ENCODE peak calls at places on chromosomes 16 and 17, in six cellular contexts. One of them, this sample, is unnamed. For H3K9me3, the result is how much of the 10 kb centered on the place peaks cover.

GRCh38 chr16:51326131-51326856 is 175.2 kb upstream of the SALL1 start:
- DNase-seq in heart right ventricle: no peak
- DNase-seq in ascending aorta: no peak
- DNase-seq in adrenal gland: no peak
- DNase-seq in upper lobe of right lung: no peak
- DNase-seq in esophagus squamous epithelium: no peak
- DNase-seq in this sample: no peak

GRCh38 chr17:41338961-41339485 is 11.6 kb downstream of the KRT33A start:
- DNase-seq in heart right ventricle: no peak
- DNase-seq in ascending aorta: no peak
- DNase-seq in adrenal gland: no peak
- DNase-seq in upper lobe of right lung: no peak
- DNase-seq in esophagus squamous epithelium: no peak
- DNase-seq in this sample: no peak

GRCh38 chr17:52419256-52419655 is 260.7 kb upstream of the CA10 start:
- DNase-seq in heart right ventricle: no peak
- DNase-seq in ascending aorta: no peak
- DNase-seq in adrenal gland: peak
- DNase-seq in upper lobe of right lung: no peak
- DNase-seq in esophagus squamous epithelium: no peak
- DNase-seq in this sample: no peak

GRCh38 chr16:518858-519257 is 8.7 kb upstream of the CAPN15 start:
- DNase-seq in heart right ventricle: no peak
- DNase-seq in ascending aorta: no peak
- DNase-seq in adrenal gland: no peak
- DNase-seq in upper lobe of right lung: no peak
- DNase-seq in esophagus squamous epithelium: no peak
- DNase-seq in this sample: no peak

GRCh38 chr17:181213-182163 is at the start of gene DOC2B:
- DNase-seq in heart right ventricle: peak
- DNase-seq in ascending aorta: no peak
- DNase-seq in adrenal gland: peak
- DNase-seq in upper lobe of right lung: peak
- DNase-seq in esophagus squamous epithelium: no peak
- DNase-seq in this sample: no peak

GRCh38 chr17:38332735-38333134 is 11.0 kb downstream of the GPR179 start:
- DNase-seq in heart right ventricle: no peak
- DNase-seq in ascending aorta: no peak
- DNase-seq in adrenal gland: no peak
- DNase-seq in upper lobe of right lung: no peak
- DNase-seq in esophagus squamous epithelium: no peak
- DNase-seq in this sample: no peak

GRCh38 chr16:3282103-3282746 is 1.1 kb upstream of the ZNF263 start:
- DNase-seq in heart right ventricle: no peak
- DNase-seq in ascending aorta: no peak
- DNase-seq in adrenal gland: no peak
- DNase-seq in upper lobe of right lung: no peak
- DNase-seq in esophagus squamous epithelium: no peak
- DNase-seq in this sample: no peak

GRCh38 chr16:5066511-5066910 is 755 bp upstream of the C16orf89 start:
- DNase-seq in heart right ventricle: no peak
- DNase-seq in ascending aorta: no peak
- DNase-seq in adrenal gland: no peak
- DNase-seq in upper lobe of right lung: no peak
- DNase-seq in esophagus squamous epithelium: no peak
- DNase-seq in this sample: no peak

GRCh38 chr16:85563515-85564276 is 49.4 kb upstream of the GSE1 start:
- DNase-seq in heart right ventricle: peak
- DNase-seq in ascending aorta: peak
- DNase-seq in adrenal gland: peak
- DNase-seq in upper lobe of right lung: peak
- DNase-seq in esophagus squamous epithelium: no peak
- DNase-seq in this sample: no peak

GRCh38 chr17:78442648-78443128 is 64.2 kb downstream of the PGS1 start:
- DNase-seq in heart right ventricle: peak
- DNase-seq in ascending aorta: peak
- DNase-seq in adrenal gland: peak
- DNase-seq in upper lobe of right lung: peak
- DNase-seq in esophagus squamous epithelium: peak
- DNase-seq in this sample: no peak

GRCh38 chr17:82030470-82031302 is 792 bp upstream of the RAC3 start:
- DNase-seq in heart right ventricle: peak
- DNase-seq in ascending aorta: peak
- DNase-seq in adrenal gland: peak
- DNase-seq in upper lobe of right lung: peak
- DNase-seq in esophagus squamous epithelium: no peak
- DNase-seq in this sample: peak

GRCh38 chr17:82440377-82440981 is 10.1 kb downstream of the CYBC1 start:
- DNase-seq in heart right ventricle: peak
- DNase-seq in ascending aorta: peak
- DNase-seq in adrenal gland: no peak
- DNase-seq in upper lobe of right lung: peak
- DNase-seq in esophagus squamous epithelium: no peak
- DNase-seq in this sample: no peak

GRCh38 chr17:80191720-80192265 is 22.0 kb downstream of the CARD14 start:
- DNase-seq in heart right ventricle: peak
- DNase-seq in ascending aorta: no peak
- DNase-seq in adrenal gland: no peak
- DNase-seq in upper lobe of right lung: no peak
- DNase-seq in esophagus squamous epithelium: no peak
- DNase-seq in this sample: no peak

GRCh38 chr17:58501451-58501850 is 13.0 kb downstream of the MTMR4 start:
- DNase-seq in heart right ventricle: no peak
- DNase-seq in ascending aorta: no peak
- DNase-seq in adrenal gland: no peak
- DNase-seq in upper lobe of right lung: no peak
- DNase-seq in esophagus squamous epithelium: no peak
- DNase-seq in this sample: no peak

GRCh38 chr16:64225696-64226095 is 896.2 kb downstream of the CDH11 start:
- DNase-seq in heart right ventricle: no peak
- DNase-seq in ascending aorta: no peak
- DNase-seq in adrenal gland: no peak
- DNase-seq in upper lobe of right lung: no peak
- DNase-seq in esophagus squamous epithelium: no peak
- DNase-seq in this sample: no peak

GRCh38 chr17:47225436-47225858 is 16.3 kb downstream of the MYL4 start:
- DNase-seq in heart right ventricle: no peak
- DNase-seq in ascending aorta: peak
- DNase-seq in adrenal gland: peak
- DNase-seq in upper lobe of right lung: no peak
- DNase-seq in esophagus squamous epithelium: no peak
- DNase-seq in this sample: no peak

GRCh38 chr17:66547170-66547865 is 244.9 kb downstream of the PRKCA start:
- DNase-seq in heart right ventricle: no peak
- DNase-seq in ascending aorta: no peak
- DNase-seq in adrenal gland: no peak
- DNase-seq in upper lobe of right lung: no peak
- DNase-seq in esophagus squamous epithelium: no peak
- DNase-seq in this sample: no peak

GRCh38 chr17:75587718-75588545 is at the start of gene MYO15B:
- DNase-seq in heart right ventricle: peak
- DNase-seq in ascending aorta: peak
- DNase-seq in adrenal gland: peak
- DNase-seq in upper lobe of right lung: peak
- DNase-seq in esophagus squamous epithelium: no peak
- DNase-seq in this sample: peak

DNA sequence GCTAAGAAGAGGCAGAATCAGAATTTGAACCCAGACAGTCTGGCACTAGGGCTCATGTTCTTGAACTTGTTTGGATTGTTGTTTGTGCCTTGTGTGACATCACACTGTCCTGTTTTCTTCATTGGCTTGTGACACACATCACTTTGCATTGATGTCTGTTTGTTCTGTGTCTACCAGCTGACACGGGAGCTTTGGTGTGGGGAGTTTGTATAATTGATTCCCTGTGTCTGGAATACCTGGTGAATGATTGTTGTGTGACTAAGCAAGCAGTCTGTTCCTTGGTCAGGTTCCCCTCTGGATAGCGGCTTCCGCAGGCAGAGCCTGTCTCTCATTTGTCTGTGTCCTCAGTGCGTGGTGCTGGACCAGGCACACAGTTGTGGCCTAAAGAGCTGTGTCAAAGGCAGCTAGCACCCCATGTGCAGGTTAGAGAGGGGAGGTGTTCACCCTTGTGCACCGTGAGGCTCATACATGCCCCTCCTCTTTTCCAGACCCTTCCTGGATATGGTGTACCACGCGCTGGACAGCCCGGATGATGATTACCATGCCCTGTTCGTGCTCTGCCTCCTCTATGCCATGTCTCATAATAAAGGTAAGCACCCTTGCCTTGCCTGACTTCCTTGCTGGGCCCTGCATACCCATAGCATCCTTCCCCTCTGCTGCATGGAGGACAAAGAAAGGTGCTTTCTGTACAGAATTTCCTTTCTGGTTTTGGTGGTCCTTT is 80.1 kb downstream of the CLEC16A start:
- DNase-seq in heart right ventricle: no peak
- DNase-seq in ascending aorta: no peak
- DNase-seq in adrenal gland: no peak
- DNase-seq in upper lobe of right lung: no peak
- DNase-seq in esophagus squamous epithelium: no peak
- DNase-seq in this sample: no peak
- H3K9me3 ChIP-seq in heart right ventricle: under half
- H3K9me3 ChIP-seq in ascending aorta: under half
- H3K9me3 ChIP-seq in adrenal gland: under half
- H3K9me3 ChIP-seq in upper lobe of right lung: under half
- H3K9me3 ChIP-seq in esophagus squamous epithelium: under half
- H3K9me3 ChIP-seq in this sample: under half

DNA sequence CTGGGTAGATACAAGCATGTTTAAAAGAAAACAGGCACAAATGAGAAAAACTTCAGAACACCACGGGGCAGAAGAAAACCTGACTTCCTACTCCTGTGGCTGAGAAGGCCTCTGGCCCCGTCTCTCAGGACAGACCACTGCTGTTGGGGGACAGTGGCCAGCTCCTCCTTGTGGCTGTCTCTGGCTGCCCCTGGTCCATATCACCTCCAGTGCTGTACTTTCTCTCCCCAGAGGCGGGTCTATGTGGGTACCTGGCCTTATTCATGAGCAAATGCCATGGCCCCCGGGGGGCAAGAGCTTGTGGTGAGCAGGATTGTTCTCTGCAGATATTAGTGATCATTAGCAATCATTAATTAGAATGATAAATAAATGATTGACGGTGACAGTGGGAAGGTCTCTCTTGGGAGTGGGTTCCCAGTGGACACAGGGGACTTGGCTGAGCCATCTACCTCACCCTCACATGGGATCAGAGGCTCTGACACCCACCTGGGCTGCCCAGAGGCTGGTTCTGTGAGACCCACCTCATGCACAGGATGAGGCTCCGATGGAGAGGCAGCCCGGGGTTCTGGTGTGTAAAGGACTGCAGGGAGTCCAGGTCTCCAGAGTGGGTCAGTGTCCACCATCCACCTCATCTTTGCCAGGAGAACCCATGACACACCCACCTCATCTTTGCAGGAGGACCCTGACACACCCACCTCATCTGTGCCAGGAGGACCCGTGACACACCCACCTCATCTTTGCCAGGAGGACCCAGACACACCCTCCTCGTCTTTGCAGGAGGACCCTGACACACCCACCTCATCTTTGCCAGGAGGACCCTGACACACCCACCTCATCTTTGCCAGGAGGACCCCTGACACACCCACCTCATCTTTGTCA is 30.6 kb upstream of the CBFA2T3 start:
- DNase-seq in heart right ventricle: no peak
- DNase-seq in ascending aorta: peak
- DNase-seq in adrenal gland: no peak
- DNase-seq in upper lobe of right lung: peak
- DNase-seq in esophagus squamous epithelium: no peak
- DNase-seq in this sample: no peak
- TF ChIP-seq CTCF in heart right ventricle: no peak
- TF ChIP-seq CTCF in ascending aorta: no peak
- TF ChIP-seq CTCF in adrenal gland: no peak
- TF ChIP-seq CTCF in upper lobe of right lung: no peak
- TF ChIP-seq CTCF in esophagus squamous epithelium: no peak
- TF ChIP-seq CTCF in this sample: no peak

GRCh38 chr17:76738468-76738850 is 540 bp downstream of the MFSD11 start:
- DNase-seq in heart right ventricle: no peak
- DNase-seq in ascending aorta: no peak
- DNase-seq in adrenal gland: no peak
- DNase-seq in upper lobe of right lung: no peak
- DNase-seq in esophagus squamous epithelium: no peak
- DNase-seq in this sample: no peak

GRCh38 chr17:76744747-76745146 is 6.8 kb downstream of the MFSD11 start:
- DNase-seq in heart right ventricle: no peak
- DNase-seq in ascending aorta: no peak
- DNase-seq in adrenal gland: no peak
- DNase-seq in upper lobe of right lung: no peak
- DNase-seq in esophagus squamous epithelium: no peak
- DNase-seq in this sample: no peak

GRCh38 chr17:76740329-76741118 is 2.6 kb downstream of the MFSD11 start:
- DNase-seq in heart right ventricle: no peak
- DNase-seq in ascending aorta: peak
- DNase-seq in adrenal gland: no peak
- DNase-seq in upper lobe of right lung: no peak
- DNase-seq in esophagus squamous epithelium: no peak
- DNase-seq in this sample: no peak

GRCh38 chr17:76747716-76748360 is 9.9 kb downstream of the MFSD11 start:
- DNase-seq in heart right ventricle: no peak
- DNase-seq in ascending aorta: no peak
- DNase-seq in adrenal gland: no peak
- DNase-seq in upper lobe of right lung: no peak
- DNase-seq in esophagus squamous epithelium: no peak
- DNase-seq in this sample: no peak

DNA sequence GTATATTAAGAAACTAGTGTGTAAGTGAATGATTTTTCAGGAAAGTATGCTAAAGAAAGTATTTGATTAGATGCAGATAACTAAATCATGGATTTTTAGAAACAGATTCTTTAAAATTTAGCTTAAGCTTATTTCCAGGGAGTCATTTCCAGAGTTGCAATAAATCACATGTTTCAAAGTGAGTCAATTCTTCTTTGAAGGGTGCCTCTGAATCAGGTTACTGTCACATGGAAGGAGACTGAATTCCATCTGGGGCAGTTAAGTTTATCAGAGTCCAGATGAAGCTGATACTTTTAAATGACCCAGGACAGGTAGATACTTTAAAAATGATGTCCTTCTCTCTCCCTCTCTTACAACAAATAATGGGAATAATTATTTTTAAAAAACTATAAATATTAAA is 5.0 kb downstream of the MFSD11 start:
- DNase-seq in heart right ventricle: no peak
- DNase-seq in ascending aorta: no peak
- DNase-seq in adrenal gland: no peak
- DNase-seq in upper lobe of right lung: no peak
- DNase-seq in esophagus squamous epithelium: no peak
- DNase-seq in this sample: no peak
- H3K9me3 ChIP-seq in heart right ventricle: under half
- H3K9me3 ChIP-seq in ascending aorta: under half
- H3K9me3 ChIP-seq in adrenal gland: under half
- H3K9me3 ChIP-seq in upper lobe of right lung: under half
- H3K9me3 ChIP-seq in esophagus squamous epithelium: under half
- H3K9me3 ChIP-seq in this sample: under half

DNA sequence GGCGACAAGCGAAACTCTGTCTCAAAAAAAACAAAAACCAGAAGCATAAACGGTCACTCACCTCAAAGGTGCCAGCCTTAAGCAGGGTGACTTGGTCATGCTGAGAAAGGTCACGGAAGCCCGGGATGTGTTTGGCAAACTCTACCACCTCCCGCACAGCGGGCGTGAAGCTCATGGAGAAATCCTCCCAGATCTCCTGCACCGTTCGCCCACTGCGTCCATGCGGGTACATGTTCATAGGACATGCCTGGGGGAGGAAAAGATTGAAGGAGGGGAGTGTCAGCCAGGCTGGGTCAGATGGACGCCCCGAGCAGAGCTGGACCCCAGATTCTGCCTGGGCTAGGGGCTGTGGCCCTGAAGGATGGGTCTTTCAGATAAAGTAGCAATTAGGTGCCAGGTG is 5.5 kb downstream of the NR1D1 start:
- DNase-seq in heart right ventricle: no peak
- DNase-seq in ascending aorta: no peak
- DNase-seq in adrenal gland: no peak
- DNase-seq in upper lobe of right lung: no peak
- DNase-seq in esophagus squamous epithelium: no peak
- DNase-seq in this sample: no peak
- TF ChIP-seq CTCF in heart right ventricle: no peak
- TF ChIP-seq CTCF in ascending aorta: no peak
- TF ChIP-seq CTCF in adrenal gland: no peak
- TF ChIP-seq CTCF in upper lobe of right lung: no peak
- TF ChIP-seq CTCF in esophagus squamous epithelium: no peak
- TF ChIP-seq CTCF in this sample: no peak

This sample was measured in CD8-positive, alpha-beta T cell.